ENCODE peak calls at places on chromosomes 1 and 21, in four cellular contexts. R is CD8-positive, alpha-beta T cell; Q is astrocyte of the cerebellum; V is activated CD4-positive, alpha-beta T cell treated with anti-CD3 and anti-CD28 coated beads for 36 hours. H is an unnamed sample.

GRCh38 chr1:160001440-160001839 is 30.4 kb downstream of the PIGM start:
- DNase-seq in V (no peak), R (no peak), Q (no peak), H (no peak)

GRCh38 chr1:196573226-196573625 is 35.0 kb downstream of the KCNT2 start:
- DNase-seq in V (no peak), Q (no peak), R (no peak), H (no peak)

GRCh38 chr1:22829001-22829989 is 118.7 kb downstream of the EPHB2 start:
- DNase-seq in V (no peak), R (no peak), Q (no peak), H (no peak)

GRCh38 chr1:172382406-172382805 is 38.1 kb upstream of the C1orf105 start:
- DNase-seq in V (no peak), Q (no peak), R (no peak), H (no peak)

GRCh38 chr1:115976062-115976899 is at the start of gene SLC22A15:
- DNase-seq in Q (no peak), V (peak; percentile 55), R (peak; percentile 22), H (peak; percentile 62)

GRCh38 chr1:105865546-105865945 is 1190.9 kb upstream of the PRMT6 start:
- DNase-seq in R (no peak), V (no peak), Q (no peak), H (no peak)

GRCh38 chr1:198681247-198681646 is 42.4 kb downstream of the PTPRC start:
- DNase-seq in V (no peak), R (no peak), Q (no peak), H (no peak)

GRCh38 chr1:202162049-202162417 is 1.6 kb upstream of the PTPN7 start:
- DNase-seq in V (peak; percentile 72), R (peak; percentile 62), Q (no peak), H (peak; percentile 44)

GRCh38 chr1:17347769-17348592 is 24.0 kb upstream of the PADI6 start:
- DNase-seq in R (no peak), Q (no peak), V (no peak), H (no peak)

GRCh38 chr1:58732087-58732486 is 32.2 kb upstream of the MYSM1 start:
- DNase-seq in V (no peak), Q (peak; percentile 47), R (no peak), H (no peak)

GRCh38 chr1:245765241-245766000 is 610.6 kb downstream of the KIF26B start:
- DNase-seq in V (no peak), R (no peak), Q (no peak), H (no peak)

GRCh38 chr1:30840904-30841598 is 67.5 kb downstream of the SDC3 start:
- DNase-seq in V (no peak), Q (no peak), R (no peak), H (peak; percentile 74)

GRCh38 chr1:203211812-203212211 is 17.7 kb downstream of the CHIT1 start:
- DNase-seq in Q (no peak), V (no peak), R (no peak), H (no peak)

GRCh38 chr21:43686811-43687565 is 27.6 kb downstream of the RRP1B start:
- DNase-seq in R (no peak), V (no peak), Q (no peak), H (no peak)

GRCh38 chr1:84967666-84968065 is 29.2 kb downstream of the MCOLN2 start:
- DNase-seq in V (no peak), Q (no peak), R (no peak), H (no peak)

GRCh38 chr1:204580862-204581261 is 64.7 kb downstream of the MDM4 start:
- DNase-seq in R (no peak), V (no peak), Q (no peak), H (no peak)